ENCODE peak calls at places on chromosomes 13 and 19, in four cellular contexts. X is fibroblast of mammary gland, P is immature natural killer cell, H is GM04504. A is an unnamed sample.

GRCh38 chr19:2549701-2550191 is 73.8 kb downstream of the GADD45B start:
- DNase-seq in X (peak; percentile 94), P (no peak), H (peak; percentile 88), A (peak; percentile 91)

GRCh38 chr19:33736158-33736557 is 60.5 kb upstream of the KCTD15 start:
- DNase-seq in X (no peak), P (no peak), H (no peak), A (no peak)

GRCh38 chr13:61954092-61954491 is 538.4 kb upstream of the PCDH20 start:
- DNase-seq in X (peak; percentile 4), P (no peak), H (no peak), A (peak; percentile 60)

GRCh38 chr19:46704379-46705076 is 12.4 kb downstream of the PRKD2 start:
- DNase-seq in X (peak; percentile 40), P (peak; percentile 79), H (no peak), A (no peak)

GRCh38 chr13:98994896-98995295 is 17.0 kb upstream of the DOCK9 start:
- DNase-seq in X (no peak), P (no peak), H (no peak), A (no peak)

GRCh38 chr13:30681489-30682242 is 53.7 kb upstream of the ALOX5AP start:
- DNase-seq in X (peak; percentile 80), P (no peak), H (peak; percentile 68), A (no peak)

GRCh38 chr19:27885361-27885760 is 1327.6 kb downstream of the UQCRFS1 start:
- DNase-seq in X (no peak), P (no peak), H (no peak), A (no peak)

GRCh38 chr19:19321143-19321577 is 531 bp downstream of the MAU2 start:
- DNase-seq in X (peak; percentile 15), P (peak; percentile 7), H (no peak), A (no peak)

GRCh38 chr13:95354680-95355487 is 53.6 kb upstream of the ABCC4 start:
- DNase-seq in X (no peak), P (no peak), H (no peak), A (no peak)

GRCh38 chr13:53783466-53783865 is 754.9 kb downstream of the OLFM4 start:
- DNase-seq in X (no peak), P (no peak), H (no peak), A (no peak)

GRCh38 chr13:20969182-20969581 is 66.6 kb upstream of the XPO4 start:
- DNase-seq in X (peak; percentile 79), P (no peak), H (no peak), A (no peak)

GRCh38 chr13:29593605-29594297 is 1.7 kb downstream of the SLC7A1 start:
- DNase-seq in X (no peak), P (no peak), H (no peak), A (no peak)

GRCh38 chr19:13868663-13869062 is 8.3 kb upstream of the NANOS3 start:
- DNase-seq in X (no peak), P (no peak), H (no peak), A (no peak)

GRCh38 chr13:31051999-31052398 is 109.7 kb downstream of the HSPH1 start:
- DNase-seq in X (no peak), P (no peak), H (no peak), A (no peak)

GRCh38 chr19:13764101-13764807 is at the start of gene MRI1:
- DNase-seq in X (peak; percentile 61), P (peak; percentile 61), H (peak; percentile 55), A (peak; percentile 77)

GRCh38 chr19:14368011-14368513 is 13.2 kb upstream of the ADGRE5 start:
- DNase-seq in X (no peak), P (peak; percentile 84), H (no peak), A (no peak)

GRCh38 chr13:44848956-44849748 is 140.1 kb downstream of the NUFIP1 start:
- DNase-seq in X (no peak), P (no peak), H (no peak), A (no peak)

GRCh38 chr13:110294146-110294545 is 12.8 kb downstream of the COL4A1 start:
- DNase-seq in X (peak; percentile 92), P (no peak), H (peak; percentile 83), A (no peak)

GRCh38 chr13:112702341-112702982 is 12.6 kb downstream of the ATP11A start:
- DNase-seq in X (no peak), P (no peak), H (no peak), A (no peak)